ENCODE peak calls at places on chromosomes 11 and 22, in six cellular contexts. Y, G, H, V, F and P are unnamed samples.

GRCh38 chr11:114399903-114400221 is 449 bp downstream of the C11orf71 start:
- DNase-seq in Y (no peak), G (peak; percentile 40), H (no peak), V (no peak), F (peak; percentile 76), P (no peak)

GRCh38 chr11:77106759-77107158 is 4.1 kb downstream of the OMP start:
- DNase-seq in Y (no peak), G (no peak), H (no peak), V (no peak), F (no peak), P (no peak)

GRCh38 chr11:93196816-93197382 is 892 bp downstream of the SLC36A4 start:
- DNase-seq in Y (no peak), G (no peak), H (no peak), V (no peak), F (no peak), P (no peak)

GRCh38 chr22:31680764-31681624 is 19.0 kb upstream of the PISD start:
- DNase-seq in Y (peak; percentile 25), G (no peak), H (no peak), V (no peak), F (no peak), P (no peak)

GRCh38 chr11:2975594-2975993 is 16.5 kb downstream of the NAP1L4 start:
- DNase-seq in Y (no peak), G (no peak), H (no peak), V (peak; percentile 47), F (no peak), P (peak; percentile 74)

GRCh38 chr11:119684361-119685072 is 44.5 kb downstream of the NECTIN1 start:
- DNase-seq in Y (no peak), G (no peak), H (no peak), V (no peak), F (peak; percentile 47), P (no peak)

GRCh38 chr11:110000045-110000502 is 93.1 kb upstream of the ZC3H12C start:
- DNase-seq in Y (no peak), G (no peak), H (no peak), V (no peak), F (no peak), P (no peak)

GRCh38 chr22:38244106-38244505 is 28.7 kb downstream of the TMEM184B start:
- DNase-seq in Y (no peak), G (no peak), H (no peak), V (no peak), F (no peak), P (no peak)

GRCh38 chr22:17742528-17742902 is 31.8 kb downstream of the BID start:
- DNase-seq in Y (peak; percentile 51), G (peak; percentile 42), H (peak; percentile 34), V (peak; percentile 59), F (peak; percentile 65), P (peak; percentile 44)

GRCh38 chr11:69734841-69735240 is 31.0 kb upstream of the FGF19 start:
- DNase-seq in Y (no peak), G (no peak), H (no peak), V (no peak), F (no peak), P (no peak)

GRCh38 chr11:94768602-94769511 is 701 bp downstream of the AMOTL1 start:
- DNase-seq in Y (peak; percentile 65), G (no peak), H (peak; percentile 38), V (no peak), F (peak; percentile 48), P (no peak)

GRCh38 chr11:34466802-34467488 is 28.2 kb downstream of the CAT start:
- DNase-seq in Y (no peak), G (no peak), H (no peak), V (no peak), F (no peak), P (no peak)

GRCh38 chr11:110087820-110088534 is 5.2 kb upstream of the ZC3H12C start:
- DNase-seq in Y (no peak), G (no peak), H (no peak), V (no peak), F (no peak), P (no peak)

GRCh38 chr11:63667993-63668392 is 3.2 kb downstream of the ATL3 start:
- DNase-seq in Y (no peak), G (no peak), H (no peak), V (no peak), F (no peak), P (no peak)

GRCh38 chr11:62574363-62575057 is 819 bp upstream of the EEF1G start:
- DNase-seq in Y (peak; percentile 48), G (peak; percentile 37), H (peak; percentile 64), V (no peak), F (peak; percentile 38), P (no peak)

GRCh38 chr11:111871693-111872161 is 346 bp upstream of the ALG9 start:
- DNase-seq in Y (no peak), G (no peak), H (no peak), V (no peak), F (no peak), P (no peak)

GRCh38 chr11:61611309-61611708 is 30.4 kb upstream of the SYT7 start:
- DNase-seq in Y (no peak), G (no peak), H (no peak), V (no peak), F (no peak), P (no peak)

GRCh38 chr11:7672960-7673723 is at the start of gene CYB5R2:
- DNase-seq in Y (peak; percentile 79), G (peak; percentile 61), H (peak; percentile 84), V (no peak), F (peak; percentile 75), P (no peak)

GRCh38 chr11:34546511-34547206 is 33.1 kb upstream of the ELF5 start:
- DNase-seq in Y (no peak), G (no peak), H (no peak), V (no peak), F (no peak), P (no peak)

GRCh38 chr11:62880231-62880802 is 379 bp upstream of the SLC3A2 start:
- DNase-seq in Y (no peak), G (peak; percentile 37), H (peak; percentile 76), V (no peak), F (peak; percentile 47), P (no peak)

GRCh38 chr11:114308689-114309089 is 12.5 kb downstream of the NNMT start:
- DNase-seq in Y (no peak), G (no peak), H (peak; percentile 27), V (no peak), F (peak; percentile 49), P (no peak)

GRCh38 chr11:92528051-92528450 is 303.4 kb downstream of the FAT3 start:
- DNase-seq in Y (no peak), G (no peak), H (no peak), V (no peak), F (no peak), P (no peak)

GRCh38 chr11:2473361-2474058 is 28.7 kb downstream of the KCNQ1 start:
- DNase-seq in Y (peak; percentile 38), G (no peak), H (no peak), V (no peak), F (no peak), P (no peak)

GRCh38 chr22:36327922-36328551 is 59.7 kb downstream of the MYH9 start:
- DNase-seq in Y (peak; percentile 63), G (no peak), H (peak; percentile 76), V (no peak), F (peak; percentile 88), P (no peak)

DNA sequence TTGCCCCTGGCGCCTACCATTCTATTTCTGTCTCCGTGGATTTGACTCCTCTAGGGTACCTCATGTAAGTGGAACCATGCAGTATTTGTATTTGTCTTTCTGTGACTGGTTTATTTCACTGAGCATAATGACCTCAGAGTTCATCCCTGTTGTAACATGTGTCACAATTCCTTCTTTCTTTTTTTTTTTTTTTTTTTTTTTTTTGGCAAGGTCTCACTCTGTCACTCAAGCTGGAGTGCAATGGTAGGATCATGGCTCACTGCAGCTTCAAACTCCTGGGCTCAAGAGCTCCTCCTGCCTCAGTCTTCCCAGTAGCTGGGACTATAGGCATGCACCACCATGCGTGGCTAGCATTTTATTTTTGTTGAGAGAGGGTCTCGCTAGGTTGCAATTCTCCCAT is 74.0 kb upstream of the SEPTIN5 start:
- DNase-seq in Y (no peak), G (no peak), H (no peak), V (no peak), F (no peak), P (no peak)
- H3K27me3 ChIP-seq in Y (no peaks in the 10 kb centered on the region), G (no peaks in the 10 kb centered on the region), H (no peaks in the 10 kb centered on the region), V (no peaks in the 10 kb centered on the region), F (no peaks in the 10 kb centered on the region), P (no peaks in the 10 kb centered on the region)

GRCh38 chr11:41984023-41984422 is 524.6 kb upstream of the LRRC4C start:
- DNase-seq in Y (no peak), G (no peak), H (no peak), V (no peak), F (no peak), P (no peak)

GRCh38 chr11:41982975-41983374 is 523.5 kb upstream of the LRRC4C start:
- DNase-seq in Y (no peak), G (no peak), H (no peak), V (no peak), F (no peak), P (no peak)

GRCh38 chr11:41983458-41983857 is 524.0 kb upstream of the LRRC4C start:
- DNase-seq in Y (no peak), G (no peak), H (no peak), V (no peak), F (no peak), P (no peak)

GRCh38 chr11:41978951-41979350 is 519.5 kb upstream of the LRRC4C start:
- DNase-seq in Y (no peak), G (no peak), H (no peak), V (no peak), F (no peak), P (no peak)
- H3K4me1 ChIP-seq in Y (no peaks in the 10 kb centered on the region), G (no peaks in the 10 kb centered on the region), H (no peaks in the 10 kb centered on the region), V (no peaks in the 10 kb centered on the region), F (no peaks in the 10 kb centered on the region), P (no peaks in the 10 kb centered on the region)

GRCh38 chr11:87712802-87713202 is 462.4 kb downstream of the RAB38 start:
- DNase-seq in Y (no peak), G (no peak), H (no peak), V (no peak), F (no peak), P (no peak)
- H3K27ac ChIP-seq in Y (no peak overlapping the region), G (no peak overlapping the region), H (no peak overlapping the region), V (no peak overlapping the region), F (no peak overlapping the region), P (no peak overlapping the region)

GRCh38 chr11:122882809-122883681 is 486 bp downstream of the JHY start:
- DNase-seq in Y (peak; percentile 68), G (peak; percentile 59), H (peak; percentile 30), V (peak; percentile 52), F (peak; percentile 57), P (peak; percentile 34)

GRCh38 chr11:122882189-122882808 is at the start of gene JHY:
- DNase-seq in Y (no peak), G (no peak), H (no peak), V (no peak), F (no peak), P (no peak)

GRCh38 chr11:122883682-122883981 is 1.1 kb downstream of the JHY start:
- DNase-seq in Y (no peak), G (no peak), H (no peak), V (no peak), F (no peak), P (no peak)

GRCh38 chr11:122877732-122878131 is 4.8 kb upstream of the JHY start:
- DNase-seq in Y (no peak), G (no peak), H (no peak), V (no peak), F (no peak), P (no peak)

DNA sequence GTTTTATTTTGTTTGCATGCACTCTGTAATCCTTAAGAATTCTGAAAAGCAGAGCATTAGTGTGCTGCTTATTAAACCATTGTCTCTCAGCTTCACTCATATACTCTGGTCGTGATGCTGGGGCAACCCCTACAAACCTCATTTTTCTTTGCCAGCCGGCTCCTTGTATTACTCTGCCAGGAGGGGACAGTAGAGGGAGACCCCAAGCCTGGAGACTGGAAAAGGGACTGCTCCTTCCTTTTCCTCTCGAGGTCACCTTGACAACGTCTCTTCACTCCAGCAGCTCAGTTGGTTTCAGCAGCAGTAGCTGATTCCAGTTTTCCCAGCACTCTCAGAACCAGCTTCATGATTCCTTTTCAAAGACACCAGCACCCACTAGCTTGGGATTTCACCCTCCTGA is 2.8 kb upstream of the JHY start:
- DNase-seq in Y (no peak), G (no peak), H (no peak), V (no peak), F (no peak), P (no peak)
- H3K27me3 ChIP-seq in Y (no peaks in the 10 kb centered on the region), G (no peaks in the 10 kb centered on the region), H (no peaks in the 10 kb centered on the region), V (no peaks in the 10 kb centered on the region), F (no peaks in the 10 kb centered on the region), P (peaks cover 21% of the 10 kb centered on the region)